ENCODE peak calls at places on chromosome 14, in nine cellular contexts. F is CD8-positive, alpha-beta memory T cell; Z is iris pigment epithelial cell; M is H4; H is GOT3; X is Peyer's patch; W is brain microvascular endothelial cell; K is foreskin fibroblast; R is MG63. D is an unnamed sample.

GRCh38 chr14:51603495-51603894 is 48.2 kb upstream of the FRMD6 start:
- DNase-seq in F (no peak), Z (peak; percentile 68), M (no peak), H (no peak), X (no peak), W (no peak), K (no peak), R (no peak), D (no peak)

GRCh38 chr14:24700511-24700910 is 66.5 kb upstream of the GZMB start:
- DNase-seq in F (no peak), Z (no peak), M (no peak), H (no peak), X (no peak), W (no peak), K (no peak), R (no peak), D (no peak)

GRCh38 chr14:76846331-76847047 is 20.3 kb downstream of the LRRC74A start:
- DNase-seq in F (no peak), Z (no peak), M (no peak), H (no peak), X (no peak), W (no peak), K (no peak), R (no peak), D (no peak)

GRCh38 chr14:105169776-105170655 is 1.4 kb upstream of the JAG2 start:
- DNase-seq in F (no peak), Z (no peak), M (no peak), H (no peak), X (no peak), W (no peak), K (no peak), R (no peak), D (no peak)

GRCh38 chr14:90439874-90440442 is 43.1 kb downstream of the CALM1 start:
- DNase-seq in F (no peak), Z (no peak), M (no peak), H (no peak), X (no peak), W (no peak), K (peak; percentile 30), R (no peak), D (no peak)

GRCh38 chr14:33932526-33933292 is 18.2 kb downstream of the EGLN3 start:
- DNase-seq in F (no peak), Z (peak; percentile 19), M (peak; percentile 62), H (no peak), X (no peak), W (no peak), K (no peak), R (peak; percentile 32), D (no peak)

GRCh38 chr14:72763892-72764291 is 130.0 kb downstream of the DPF3 start:
- DNase-seq in F (no peak), Z (no peak), M (no peak), H (no peak), X (no peak), W (no peak), K (no peak), R (no peak), D (no peak)

GRCh38 chr14:36553650-36554260 is 28.7 kb downstream of the NKX2-8 start:
- DNase-seq in F (no peak), Z (peak; percentile 63), M (peak; percentile 70), H (no peak), X (no peak), W (peak; percentile 25), K (peak; percentile 61), R (peak; percentile 4), D (peak; percentile 44)

GRCh38 chr14:45559626-45560025 is 306.6 kb upstream of the MIS18BP1 start:
- DNase-seq in F (no peak), Z (no peak), M (no peak), H (no peak), X (no peak), W (no peak), K (no peak), R (no peak), D (no peak)

GRCh38 chr14:53060046-53060445 is 93.1 kb downstream of the DDHD1 start:
- DNase-seq in F (no peak), Z (peak; percentile 42), M (no peak), H (no peak), X (no peak), W (no peak), K (peak; percentile 6), R (no peak), D (peak; percentile 59)

GRCh38 chr14:102891556-102891955 is 30.9 kb upstream of the AMN start:
- DNase-seq in F (no peak), Z (peak; percentile 75), M (peak; percentile 33), H (no peak), X (no peak), W (peak; percentile 7), K (peak; percentile 77), R (no peak), D (no peak)

GRCh38 chr14:32650030-32650429 is 288.6 kb upstream of the NPAS3 start:
- DNase-seq in F (no peak), Z (no peak), M (no peak), H (no peak), X (no peak), W (no peak), K (no peak), R (no peak), D (no peak)

GRCh38 chr14:61950340-61950739 is 188.1 kb downstream of the SNAPC1 start:
- DNase-seq in F (no peak), Z (no peak), M (no peak), H (no peak), X (no peak), W (peak; percentile 37), K (peak; percentile 69), R (no peak), D (no peak)

GRCh38 chr14:71262466-71262865 is 355.2 kb downstream of the PCNX1 start:
- DNase-seq in F (no peak), Z (peak; percentile 14), M (no peak), H (no peak), X (no peak), W (no peak), K (no peak), R (no peak), D (no peak)

GRCh38 chr14:100052819-100053218 is 12.4 kb upstream of the EVL start:
- DNase-seq in F (no peak), Z (no peak), M (no peak), H (no peak), X (no peak), W (no peak), K (no peak), R (no peak), D (no peak)

GRCh38 chr14:69592923-69593677 is 18.3 kb upstream of the SUSD6 start:
- DNase-seq in F (no peak), Z (peak; percentile 71), M (peak; percentile 49), H (no peak), X (no peak), W (no peak), K (peak; percentile 80), R (peak; percentile 79), D (peak; percentile 31)

GRCh38 chr14:100851946-100852620 is 26.2 kb downstream of the MEG3 start:
- DNase-seq in F (no peak), Z (no peak), M (no peak), H (no peak), X (no peak), W (no peak), K (peak; percentile 38), R (no peak), D (no peak)

GRCh38 chr14:101834387-101835165 is 73.1 kb downstream of the PPP2R5C start:
- DNase-seq in F (no peak), Z (no peak), M (peak; percentile 23), H (no peak), X (no peak), W (no peak), K (peak; percentile 31), R (peak; percentile 54), D (no peak)

GRCh38 chr14:90602088-90602687 is 205.4 kb downstream of the CALM1 start:
- DNase-seq in F (no peak), Z (no peak), M (no peak), H (no peak), X (no peak), W (no peak), K (no peak), R (no peak), D (no peak)

GRCh38 chr14:103749452-103749851 is 33.8 kb downstream of the ZFYVE21 start:
- DNase-seq in F (no peak), Z (no peak), M (no peak), H (no peak), X (no peak), W (no peak), K (peak; percentile 14), R (no peak), D (no peak)

GRCh38 chr14:104609666-104610065 is 5.1 kb upstream of the TMEM179 start:
- DNase-seq in F (no peak), Z (no peak), M (no peak), H (no peak), X (no peak), W (no peak), K (no peak), R (no peak), D (no peak)

GRCh38 chr14:22536853-22537338 is 52.1 kb downstream of the DAD1 start:
- DNase-seq in F (peak; percentile 90), Z (peak; percentile 99), M (peak; percentile 91), H (peak; percentile 21), X (peak; percentile 84), W (peak; percentile 97), K (peak; percentile 98), R (peak; percentile 90), D (peak; percentile 99)